ENCODE peak calls at places on chromosome 1, in nine cellular contexts. J, G, R, U, T, N, E, Z and W are unnamed samples.

GRCh38 chr1:3049905-3050304 is 19.1 kb upstream of the PRDM16 start:
- DNase-seq in J (no peak), G (peak), R (no peak), U (no peak), T (no peak), N (no peak), E (no peak), Z (no peak), W (no peak)

GRCh38 chr1:12177999-12178441 is 11.2 kb downstream of the TNFRSF1B start:
- DNase-seq in J (peak), G (peak), R (no peak), U (no peak), T (peak), N (no peak), E (no peak), Z (peak), W (no peak)

GRCh38 chr1:159492575-159493323 is 43.1 kb downstream of the OR10J5 start:
- DNase-seq in J (peak), G (no peak), R (no peak), U (no peak), T (no peak), N (no peak), E (no peak), Z (no peak), W (no peak)

GRCh38 chr1:94599090-94599813 is 57.7 kb upstream of the F3 start:
- DNase-seq in J (no peak), G (peak), R (no peak), U (no peak), T (no peak), N (no peak), E (no peak), Z (no peak), W (no peak)

GRCh38 chr1:228198977-228199590 is 8.8 kb upstream of the OBSCN start:
- DNase-seq in J (peak), G (no peak), R (no peak), U (no peak), T (no peak), N (no peak), E (no peak), Z (no peak), W (no peak)

GRCh38 chr1:38667626-38668025 is 191.9 kb downstream of the RRAGC start:
- DNase-seq in J (no peak), G (no peak), R (no peak), U (no peak), T (no peak), N (no peak), E (no peak), Z (no peak), W (no peak)

GRCh38 chr1:39596163-39596562 is 19.6 kb upstream of the PABPC4 start:
- DNase-seq in J (no peak), G (no peak), R (no peak), U (no peak), T (no peak), N (no peak), E (no peak), Z (no peak), W (no peak)

GRCh38 chr1:84246228-84246627 is 55.3 kb upstream of the SAMD13 start:
- DNase-seq in J (no peak), G (no peak), R (no peak), U (no peak), T (no peak), N (no peak), E (no peak), Z (no peak), W (no peak)

GRCh38 chr1:14880456-14881316 is 272.9 kb upstream of the TMEM51 start:
- DNase-seq in J (peak), G (no peak), R (no peak), U (no peak), T (no peak), N (no peak), E (no peak), Z (peak), W (no peak)

GRCh38 chr1:226973371-226973897 is 33.3 kb downstream of the COQ8A start:
- DNase-seq in J (no peak), G (peak), R (no peak), U (peak), T (no peak), N (no peak), E (no peak), Z (no peak), W (no peak)

GRCh38 chr1:32336963-32337675 is 1.1 kb upstream of the MARCKSL1 start:
- DNase-seq in J (peak), G (peak), R (peak), U (no peak), T (peak), N (no peak), E (no peak), Z (no peak), W (peak)

GRCh38 chr1:108851567-108851966 is 5.3 kb downstream of the AKNAD1 start:
- DNase-seq in J (no peak), G (no peak), R (no peak), U (no peak), T (no peak), N (no peak), E (no peak), Z (no peak), W (no peak)

GRCh38 chr1:230431517-230431916 is 5.4 kb upstream of the PGBD5 start:
- DNase-seq in J (no peak), G (no peak), R (no peak), U (no peak), T (no peak), N (no peak), E (no peak), Z (no peak), W (no peak)

GRCh38 chr1:56303805-56304204 is 275.6 kb downstream of the PLPP3 start:
- DNase-seq in J (no peak), G (no peak), R (no peak), U (no peak), T (no peak), N (no peak), E (no peak), Z (no peak), W (no peak)

GRCh38 chr1:100969336-100969735 is 56.2 kb downstream of the DPH5 start:
- DNase-seq in J (no peak), G (no peak), R (no peak), U (no peak), T (no peak), N (no peak), E (no peak), Z (no peak), W (no peak)

GRCh38 chr1:151720974-151721787 is at the start of gene RIIAD1:
- DNase-seq in J (no peak), G (peak), R (no peak), U (peak), T (peak), N (peak), E (no peak), Z (peak), W (peak)

GRCh38 chr1:114122891-114123621 is 30.6 kb downstream of the SYT6 start:
- DNase-seq in J (peak), G (peak), R (no peak), U (no peak), T (no peak), N (no peak), E (no peak), Z (peak), W (no peak)

GRCh38 chr1:175498002-175498401 is 245.4 kb downstream of the TNR start:
- DNase-seq in J (peak), G (no peak), R (no peak), U (no peak), T (no peak), N (no peak), E (no peak), Z (peak), W (no peak)

GRCh38 chr1:212675675-212676074 is 24.0 kb downstream of the BATF3 start:
- DNase-seq in J (no peak), G (no peak), R (no peak), U (no peak), T (no peak), N (no peak), E (no peak), Z (no peak), W (no peak)

GRCh38 chr1:3907031-3907534 is 7.0 kb upstream of the C1orf174 start:
- DNase-seq in J (no peak), G (peak), R (peak), U (no peak), T (no peak), N (no peak), E (no peak), Z (no peak), W (no peak)

GRCh38 chr1:154840557-154841176 is 29.4 kb downstream of the KCNN3 start:
- DNase-seq in J (peak), G (peak), R (no peak), U (no peak), T (no peak), N (no peak), E (no peak), Z (no peak), W (no peak)

GRCh38 chr1:41319106-41319755 is 42.0 kb upstream of the FOXO6 start:
- DNase-seq in J (no peak), G (no peak), R (no peak), U (no peak), T (no peak), N (no peak), E (no peak), Z (peak), W (no peak)